ENCODE peak calls at places on chromosomes 12 and 14, in nine cellular contexts. One of them, this sample, is unnamed.
A peak's percentile ranks its signal among the peaks of the same experiment; 100 is the strongest.

GRCh38 chr14:61255968-61256367 is 25.2 kb downstream of the TMEM30B start:
- DNase-seq in tibial artery: no peak
- DNase-seq in OCI-LY7: no peak
- DNase-seq in foreskin fibroblast: no peak
- DNase-seq in fibroblast of the aortic adventitia: no peak
- DNase-seq in GM23338: no peak
- DNase-seq in uterus: no peak
- DNase-seq in GM20000: no peak
- DNase-seq in thoracic aorta: no peak
- DNase-seq in this sample: no peak

GRCh38 chr12:51238037-51238509 is 553 bp upstream of the DAZAP2 start:
- DNase-seq in tibial artery: no peak
- DNase-seq in OCI-LY7: peak; percentile 72
- DNase-seq in foreskin fibroblast: no peak
- DNase-seq in fibroblast of the aortic adventitia: no peak
- DNase-seq in GM23338: no peak
- DNase-seq in uterus: no peak
- DNase-seq in GM20000: peak; percentile 25
- DNase-seq in thoracic aorta: no peak
- DNase-seq in this sample: peak; percentile 35

GRCh38 chr12:45613306-45613705 is 116.2 kb upstream of the ARID2 start:
- DNase-seq in tibial artery: no peak
- DNase-seq in OCI-LY7: no peak
- DNase-seq in foreskin fibroblast: peak; percentile 57
- DNase-seq in fibroblast of the aortic adventitia: peak; percentile 21
- DNase-seq in GM23338: no peak
- DNase-seq in uterus: no peak
- DNase-seq in GM20000: no peak
- DNase-seq in thoracic aorta: no peak
- DNase-seq in this sample: no peak

GRCh38 chr12:112331891-112332290 is 50.3 kb downstream of the HECTD4 start:
- DNase-seq in tibial artery: no peak
- DNase-seq in OCI-LY7: no peak
- DNase-seq in foreskin fibroblast: no peak
- DNase-seq in fibroblast of the aortic adventitia: no peak
- DNase-seq in GM23338: no peak
- DNase-seq in uterus: no peak
- DNase-seq in GM20000: no peak
- DNase-seq in thoracic aorta: no peak
- DNase-seq in this sample: no peak

GRCh38 chr12:9646794-9647622 is 22.5 kb upstream of the CLEC2D start:
- DNase-seq in tibial artery: no peak
- DNase-seq in OCI-LY7: peak; percentile 52
- DNase-seq in foreskin fibroblast: peak; percentile 45
- DNase-seq in fibroblast of the aortic adventitia: peak; percentile 13
- DNase-seq in GM23338: peak; percentile 30
- DNase-seq in uterus: no peak
- DNase-seq in GM20000: no peak
- DNase-seq in thoracic aorta: no peak
- DNase-seq in this sample: no peak

GRCh38 chr12:262817-263216 is at the start of gene SLC6A13:
- DNase-seq in tibial artery: no peak
- DNase-seq in OCI-LY7: no peak
- DNase-seq in foreskin fibroblast: no peak
- DNase-seq in fibroblast of the aortic adventitia: no peak
- DNase-seq in GM23338: no peak
- DNase-seq in uterus: no peak
- DNase-seq in GM20000: no peak
- DNase-seq in thoracic aorta: no peak
- DNase-seq in this sample: no peak

GRCh38 chr14:99330316-99331240 is 58.6 kb upstream of the BCL11B start:
- DNase-seq in tibial artery: peak; percentile 35
- DNase-seq in OCI-LY7: no peak
- DNase-seq in foreskin fibroblast: no peak
- DNase-seq in fibroblast of the aortic adventitia: no peak
- DNase-seq in GM23338: no peak
- DNase-seq in uterus: no peak
- DNase-seq in GM20000: no peak
- DNase-seq in thoracic aorta: no peak
- DNase-seq in this sample: no peak

GRCh38 chr14:75717729-75718128 is 56.7 kb downstream of the TTLL5 start:
- DNase-seq in tibial artery: no peak
- DNase-seq in OCI-LY7: no peak
- DNase-seq in foreskin fibroblast: no peak
- DNase-seq in fibroblast of the aortic adventitia: no peak
- DNase-seq in GM23338: no peak
- DNase-seq in uterus: no peak
- DNase-seq in GM20000: no peak
- DNase-seq in thoracic aorta: no peak
- DNase-seq in this sample: no peak

GRCh38 chr12:18430425-18431048 is 169.2 kb downstream of the PIK3C2G start:
- DNase-seq in tibial artery: no peak
- DNase-seq in OCI-LY7: peak; percentile 29
- DNase-seq in foreskin fibroblast: peak; percentile 82
- DNase-seq in fibroblast of the aortic adventitia: peak; percentile 82
- DNase-seq in GM23338: peak; percentile 78
- DNase-seq in uterus: no peak
- DNase-seq in GM20000: peak; percentile 24
- DNase-seq in thoracic aorta: no peak
- DNase-seq in this sample: peak; percentile 16

GRCh38 chr14:95054346-95055280 is 102.7 kb downstream of the DICER1 start:
- DNase-seq in tibial artery: peak; percentile 62
- DNase-seq in OCI-LY7: no peak
- DNase-seq in foreskin fibroblast: no peak
- DNase-seq in fibroblast of the aortic adventitia: no peak
- DNase-seq in GM23338: no peak
- DNase-seq in uterus: no peak
- DNase-seq in GM20000: no peak
- DNase-seq in thoracic aorta: no peak
- DNase-seq in this sample: no peak

GRCh38 chr12:111067498-111067897 is 147.1 kb upstream of the MYL2 start:
- DNase-seq in tibial artery: no peak
- DNase-seq in OCI-LY7: no peak
- DNase-seq in foreskin fibroblast: no peak
- DNase-seq in fibroblast of the aortic adventitia: no peak
- DNase-seq in GM23338: no peak
- DNase-seq in uterus: no peak
- DNase-seq in GM20000: no peak
- DNase-seq in thoracic aorta: no peak
- DNase-seq in this sample: no peak

GRCh38 chr14:76117789-76118188 is 33.9 kb upstream of the GPATCH2L start:
- DNase-seq in tibial artery: no peak
- DNase-seq in OCI-LY7: no peak
- DNase-seq in foreskin fibroblast: no peak
- DNase-seq in fibroblast of the aortic adventitia: no peak
- DNase-seq in GM23338: no peak
- DNase-seq in uterus: no peak
- DNase-seq in GM20000: no peak
- DNase-seq in thoracic aorta: no peak
- DNase-seq in this sample: no peak

GRCh38 chr12:65755596-65755978 is 68.7 kb upstream of the HMGA2 start:
- DNase-seq in tibial artery: no peak
- DNase-seq in OCI-LY7: no peak
- DNase-seq in foreskin fibroblast: peak; percentile 69
- DNase-seq in fibroblast of the aortic adventitia: no peak
- DNase-seq in GM23338: no peak
- DNase-seq in uterus: no peak
- DNase-seq in GM20000: no peak
- DNase-seq in thoracic aorta: no peak
- DNase-seq in this sample: no peak

GRCh38 chr14:91755560-91755959 is 23.7 kb upstream of the CATSPERB start:
- DNase-seq in tibial artery: no peak
- DNase-seq in OCI-LY7: no peak
- DNase-seq in foreskin fibroblast: peak; percentile 67
- DNase-seq in fibroblast of the aortic adventitia: peak; percentile 67
- DNase-seq in GM23338: no peak
- DNase-seq in uterus: no peak
- DNase-seq in GM20000: no peak
- DNase-seq in thoracic aorta: no peak
- DNase-seq in this sample: no peak

GRCh38 chr12:13609874-13610273 is 371.5 kb downstream of the GRIN2B start:
- DNase-seq in tibial artery: no peak
- DNase-seq in OCI-LY7: no peak
- DNase-seq in foreskin fibroblast: no peak
- DNase-seq in fibroblast of the aortic adventitia: no peak
- DNase-seq in GM23338: no peak
- DNase-seq in uterus: no peak
- DNase-seq in GM20000: no peak
- DNase-seq in thoracic aorta: no peak
- DNase-seq in this sample: no peak

GRCh38 chr12:49487605-49488004 is 51.2 kb upstream of the KCNH3 start:
- DNase-seq in tibial artery: no peak
- DNase-seq in OCI-LY7: no peak
- DNase-seq in foreskin fibroblast: no peak
- DNase-seq in fibroblast of the aortic adventitia: no peak
- DNase-seq in GM23338: no peak
- DNase-seq in uterus: no peak
- DNase-seq in GM20000: no peak
- DNase-seq in thoracic aorta: no peak
- DNase-seq in this sample: no peak

GRCh38 chr12:124992874-124993567 is 424 bp upstream of the BRI3BP start:
- DNase-seq in tibial artery: no peak
- DNase-seq in OCI-LY7: peak; percentile 95
- DNase-seq in foreskin fibroblast: peak; percentile 50
- DNase-seq in fibroblast of the aortic adventitia: peak; percentile 30
- DNase-seq in GM23338: peak; percentile 97
- DNase-seq in uterus: no peak
- DNase-seq in GM20000: peak; percentile 83
- DNase-seq in thoracic aorta: no peak
- DNase-seq in this sample: peak; percentile 78

GRCh38 chr12:15563683-15564082 is 225.5 kb downstream of the EPS8 start:
- DNase-seq in tibial artery: no peak
- DNase-seq in OCI-LY7: no peak
- DNase-seq in foreskin fibroblast: peak; percentile 70
- DNase-seq in fibroblast of the aortic adventitia: peak; percentile 87
- DNase-seq in GM23338: no peak
- DNase-seq in uterus: peak; percentile 43
- DNase-seq in GM20000: no peak
- DNase-seq in thoracic aorta: no peak
- DNase-seq in this sample: no peak

GRCh38 chr14:85415015-85415712 is 114.8 kb upstream of the FLRT2 start:
- DNase-seq in tibial artery: no peak
- DNase-seq in OCI-LY7: no peak
- DNase-seq in foreskin fibroblast: peak; percentile 92
- DNase-seq in fibroblast of the aortic adventitia: peak; percentile 97
- DNase-seq in GM23338: peak; percentile 61
- DNase-seq in uterus: peak; percentile 53
- DNase-seq in GM20000: no peak
- DNase-seq in thoracic aorta: no peak
- DNase-seq in this sample: no peak
- TF ChIP-seq CTCF in tibial artery: no peak
- TF ChIP-seq CTCF in OCI-LY7: no peak
- TF ChIP-seq CTCF in foreskin fibroblast: peak; percentile 33
- TF ChIP-seq CTCF in fibroblast of the aortic adventitia: peak; percentile 80
- TF ChIP-seq CTCF in GM23338: peak; percentile 64
- TF ChIP-seq CTCF in uterus: peak; percentile 24
- TF ChIP-seq CTCF in GM20000: no peak
- TF ChIP-seq CTCF in thoracic aorta: no peak
- TF ChIP-seq CTCF in this sample: no peak

GRCh38 chr14:53539489-53540126 is 386.5 kb upstream of the DDHD1 start:
- DNase-seq in tibial artery: peak; percentile 82
- DNase-seq in OCI-LY7: peak; percentile 78
- DNase-seq in foreskin fibroblast: peak; percentile 91
- DNase-seq in fibroblast of the aortic adventitia: peak; percentile 87
- DNase-seq in GM23338: peak; percentile 89
- DNase-seq in uterus: peak; percentile 67
- DNase-seq in GM20000: peak; percentile 65
- DNase-seq in thoracic aorta: no peak
- DNase-seq in this sample: peak; percentile 38

GRCh38 chr14:53547593-53547992 is 394.5 kb upstream of the DDHD1 start:
- DNase-seq in tibial artery: no peak
- DNase-seq in OCI-LY7: no peak
- DNase-seq in foreskin fibroblast: no peak
- DNase-seq in fibroblast of the aortic adventitia: no peak
- DNase-seq in GM23338: no peak
- DNase-seq in uterus: no peak
- DNase-seq in GM20000: peak; percentile 12
- DNase-seq in thoracic aorta: no peak
- DNase-seq in this sample: no peak

GRCh38 chr14:53545217-53545616 is 392.1 kb upstream of the DDHD1 start:
- DNase-seq in tibial artery: no peak
- DNase-seq in OCI-LY7: no peak
- DNase-seq in foreskin fibroblast: peak; percentile 63
- DNase-seq in fibroblast of the aortic adventitia: no peak
- DNase-seq in GM23338: no peak
- DNase-seq in uterus: no peak
- DNase-seq in GM20000: peak; percentile 21
- DNase-seq in thoracic aorta: no peak
- DNase-seq in this sample: peak; percentile 17

GRCh38 chr14:53538316-53538851 is 385.3 kb upstream of the DDHD1 start:
- DNase-seq in tibial artery: no peak
- DNase-seq in OCI-LY7: no peak
- DNase-seq in foreskin fibroblast: peak; percentile 66
- DNase-seq in fibroblast of the aortic adventitia: peak; percentile 39
- DNase-seq in GM23338: no peak
- DNase-seq in uterus: no peak
- DNase-seq in GM20000: no peak
- DNase-seq in thoracic aorta: no peak
- DNase-seq in this sample: no peak

DNA sequence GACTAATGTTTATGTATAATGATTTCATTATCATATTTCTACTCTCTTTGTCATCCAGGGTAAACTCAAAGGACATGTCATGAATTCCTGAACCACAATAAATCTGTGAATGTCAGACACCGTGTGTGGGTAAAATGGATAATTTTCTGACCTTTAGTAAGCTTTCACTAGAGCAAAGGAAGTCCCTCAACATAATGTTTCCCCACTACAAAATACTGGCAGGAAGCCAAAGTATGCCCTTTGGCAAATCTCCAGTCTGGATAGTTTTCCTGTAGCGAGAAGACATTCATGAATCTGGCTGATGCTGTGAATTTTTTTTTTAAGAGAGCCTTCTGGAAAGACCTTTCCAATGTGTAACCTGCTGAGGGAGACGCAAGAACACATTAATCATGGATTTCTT is 389.6 kb upstream of the DDHD1 start:
- DNase-seq in tibial artery: no peak
- DNase-seq in OCI-LY7: no peak
- DNase-seq in foreskin fibroblast: peak; percentile 31
- DNase-seq in fibroblast of the aortic adventitia: peak; percentile 50
- DNase-seq in GM23338: no peak
- DNase-seq in uterus: peak; percentile 25
- DNase-seq in GM20000: no peak
- DNase-seq in thoracic aorta: no peak
- DNase-seq in this sample: no peak
- TF ChIP-seq CTCF in tibial artery: no peak
- TF ChIP-seq CTCF in OCI-LY7: no peak
- TF ChIP-seq CTCF in foreskin fibroblast: no peak
- TF ChIP-seq CTCF in fibroblast of the aortic adventitia: no peak
- TF ChIP-seq CTCF in GM23338: no peak
- TF ChIP-seq CTCF in uterus: no peak
- TF ChIP-seq CTCF in GM20000: no peak
- TF ChIP-seq CTCF in thoracic aorta: no peak
- TF ChIP-seq CTCF in this sample: no peak

GRCh38 chr14:90621205-90621600 is 195.0 kb downstream of the TTC7B start:
- DNase-seq in tibial artery: no peak
- DNase-seq in OCI-LY7: no peak
- DNase-seq in foreskin fibroblast: no peak
- DNase-seq in fibroblast of the aortic adventitia: no peak
- DNase-seq in GM23338: no peak
- DNase-seq in uterus: no peak
- DNase-seq in GM20000: no peak
- DNase-seq in thoracic aorta: no peak
- DNase-seq in this sample: no peak
- TF ChIP-seq CTCF in tibial artery: no peak
- TF ChIP-seq CTCF in OCI-LY7: no peak
- TF ChIP-seq CTCF in foreskin fibroblast: no peak
- TF ChIP-seq CTCF in fibroblast of the aortic adventitia: no peak
- TF ChIP-seq CTCF in GM23338: no peak
- TF ChIP-seq CTCF in uterus: no peak
- TF ChIP-seq CTCF in GM20000: no peak
- TF ChIP-seq CTCF in thoracic aorta: no peak
- TF ChIP-seq CTCF in this sample: no peak

GRCh38 chr12:70724444-70724843 is 87.2 kb upstream of the PTPRB start:
- DNase-seq in tibial artery: no peak
- DNase-seq in OCI-LY7: peak; percentile 19
- DNase-seq in foreskin fibroblast: no peak
- DNase-seq in fibroblast of the aortic adventitia: peak; percentile 7
- DNase-seq in GM23338: peak; percentile 64
- DNase-seq in uterus: no peak
- DNase-seq in GM20000: no peak
- DNase-seq in thoracic aorta: no peak
- DNase-seq in this sample: no peak
- TF ChIP-seq CTCF in tibial artery: no peak
- TF ChIP-seq CTCF in OCI-LY7: peak; percentile 66
- TF ChIP-seq CTCF in foreskin fibroblast: peak; percentile 19
- TF ChIP-seq CTCF in fibroblast of the aortic adventitia: no peak
- TF ChIP-seq CTCF in GM23338: peak; percentile 72
- TF ChIP-seq CTCF in uterus: no peak
- TF ChIP-seq CTCF in GM20000: no peak
- TF ChIP-seq CTCF in thoracic aorta: no peak
- TF ChIP-seq CTCF in this sample: peak; percentile 29